ENCODE peak calls at places on chromosome 4, in four cellular contexts. D is transverse colon, P is fibroblast of lung, N is pancreas. U is an unnamed sample.
A peak's percentile ranks its signal among the peaks of the same experiment; 100 is the strongest.

GRCh38 chr4:6768539-6768905 is 14.0 kb upstream of the KIAA0232 start:
- DNase-seq in N (peak; percentile 49), P (peak; percentile 48), D (no peak), U (no peak)

GRCh38 chr4:138097912-138098600 is 144.1 kb downstream of the SLC7A11 start:
- DNase-seq in N (no peak), P (peak; percentile 33), D (no peak), U (no peak)

GRCh38 chr4:175421506-175421905 is 390.6 kb downstream of the GPM6A start:
- DNase-seq in D (no peak), P (peak; percentile 74), N (no peak), U (no peak)

GRCh38 chr4:173057442-173057841 is 111.2 kb upstream of the GALNT7 start:
- DNase-seq in D (no peak), P (peak; percentile 18), N (no peak), U (no peak)

GRCh38 chr4:42363614-42364013 is 33.7 kb upstream of the SHISA3 start:
- DNase-seq in N (no peak), P (no peak), D (no peak), U (no peak)

GRCh38 chr4:8474856-8475255 is 34.3 kb downstream of the TRMT44 start:
- DNase-seq in D (no peak), P (no peak), N (no peak), U (no peak)

GRCh38 chr4:23956601-23957364 is 66.9 kb upstream of the PPARGC1A start:
- DNase-seq in P (no peak), N (no peak), D (no peak), U (no peak)

GRCh38 chr4:80071643-80072606 is 1.1 kb downstream of the ANTXR2 start:
- DNase-seq in P (peak; percentile 40), D (peak; percentile 55), N (peak; percentile 65), U (peak; percentile 74)

GRCh38 chr4:10866691-10867090 is 182.1 kb upstream of the CLNK start:
- DNase-seq in N (no peak), D (no peak), P (no peak), U (no peak)

GRCh38 chr4:163672751-163673150 is 178.3 kb downstream of the TMA16 start:
- DNase-seq in D (no peak), N (no peak), P (no peak), U (no peak)

GRCh38 chr4:139028191-139028661 is 12.6 kb downstream of the NOCT start:
- DNase-seq in N (peak; percentile 60), D (no peak), P (no peak), U (peak; percentile 32)

GRCh38 chr4:177128306-177128705 is 181.4 kb upstream of the NEIL3 start:
- DNase-seq in N (no peak), P (peak; percentile 82), D (no peak), U (no peak)

GRCh38 chr4:83389037-83389755 is 54.5 kb upstream of the HPSE start:
- DNase-seq in D (no peak), P (no peak), N (no peak), U (no peak)

GRCh38 chr4:10115657-10116624 is 658 bp downstream of the WDR1 start:
- DNase-seq in D (peak; percentile 87), P (peak; percentile 52), N (peak; percentile 77), U (peak; percentile 69)

GRCh38 chr4:10567766-10568165 is 110.5 kb upstream of the ZNF518B start:
- DNase-seq in N (no peak), D (no peak), P (no peak), U (no peak)

GRCh38 chr4:98484031-98484430 is 174.4 kb downstream of the TSPAN5 start:
- DNase-seq in D (no peak), N (no peak), P (peak; percentile 76), U (no peak)

GRCh38 chr4:118758293-118758692 is 73.1 kb downstream of the METTL14 start:
- DNase-seq in P (no peak), N (no peak), D (no peak), U (no peak)

GRCh38 chr4:31043382-31044062 is 323.4 kb downstream of the PCDH7 start:
- DNase-seq in D (no peak), P (peak; percentile 8), N (no peak), U (no peak)

GRCh38 chr4:83599183-83599582 is 63.3 kb downstream of the GPAT3 start:
- DNase-seq in D (no peak), P (peak; percentile 57), N (no peak), U (no peak)

GRCh38 chr4:8886625-8887406 is 15.2 kb upstream of the HMX1 start:
- DNase-seq in D (no peak), P (no peak), N (no peak), U (no peak)

GRCh38 chr4:187940299-187940698 is 55.3 kb upstream of the ZFP42 start:
- DNase-seq in P (no peak), N (no peak), D (no peak), U (no peak)

DNA sequence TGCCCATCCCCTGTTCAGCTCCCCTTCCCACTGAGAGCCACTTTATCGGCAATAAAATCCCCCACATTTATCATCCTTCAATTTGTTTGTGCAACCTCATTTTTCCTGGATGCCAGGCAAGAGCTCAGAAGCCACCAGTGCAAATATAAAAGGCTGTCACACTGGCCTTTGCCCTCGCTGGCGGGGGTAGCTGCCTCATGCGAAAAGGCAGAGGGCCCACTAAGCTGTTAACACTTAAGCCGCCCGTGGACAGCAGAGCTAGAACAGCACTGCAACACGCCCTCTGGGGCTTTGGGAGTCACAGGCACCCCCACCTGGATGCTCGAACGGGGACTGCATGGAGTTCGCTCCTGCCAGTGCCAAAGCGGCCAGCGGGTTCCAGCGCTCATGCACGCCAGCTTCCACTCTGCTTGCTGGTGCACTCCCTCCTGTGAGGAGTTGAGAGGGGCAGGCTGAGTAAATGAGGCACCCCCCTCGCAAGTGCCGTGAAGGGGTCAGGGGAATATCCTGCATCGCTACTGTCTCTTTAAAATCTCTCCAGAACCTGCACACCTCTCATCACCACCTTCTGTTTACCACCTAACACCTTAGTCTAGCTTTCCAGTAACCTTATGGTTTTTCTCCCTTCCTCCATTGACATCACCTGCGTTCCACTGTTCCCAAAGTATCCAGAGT is 99.5 kb downstream of the SORBS2 start:
- DNase-seq in D (no peak), N (no peak), P (no peak), U (no peak)
- H3K4me3 ChIP-seq in D (no peak overlapping the region), N (no peak overlapping the region), P (no peak overlapping the region), U (no peak overlapping the region)

GRCh38 chr4:121676388-121677075 is 20.2 kb downstream of the ANXA5 start:
- DNase-seq in N (no peak), P (no peak), D (no peak), U (no peak)

GRCh38 chr4:121677524-121677923 is 19.3 kb downstream of the ANXA5 start:
- DNase-seq in N (no peak), D (no peak), P (no peak), U (no peak)

GRCh38 chr4:121674696-121675095 is 22.1 kb downstream of the ANXA5 start:
- DNase-seq in P (no peak), D (no peak), N (no peak), U (no peak)

GRCh38 chr4:121675715-121676114 is 21.1 kb downstream of the ANXA5 start:
- DNase-seq in P (peak; percentile 39), D (no peak), N (no peak), U (no peak)

GRCh38 chr4:121674191-121674590 is 22.6 kb downstream of the ANXA5 start:
- DNase-seq in P (no peak), N (no peak), D (no peak), U (no peak)
- H3K27ac ChIP-seq in P (no peak overlapping the region), N (no peak overlapping the region), D (no peak overlapping the region), U (no peak overlapping the region)

GRCh38 chr4:112280657-112281056 is 5.0 kb downstream of the TIFA start:
- DNase-seq in D (no peak), P (no peak), N (no peak), U (no peak)
- H3K4me3 ChIP-seq in D (no peak overlapping the region), P (no peak overlapping the region), N (no peak overlapping the region), U (no peak overlapping the region)

GRCh38 chr4:152478456-152479237 is 57.2 kb downstream of the FBXW7 start:
- DNase-seq in P (peak; percentile 42), N (no peak), D (no peak), U (no peak)
- H3K27ac ChIP-seq in P (no peak overlapping the region), N (no peak overlapping the region), D (no peak overlapping the region), U (no peak overlapping the region)

U was measured in testis.